ENCODE peak calls at places on chromosome 1, in nine cellular contexts. F, I, N, Y, O, Q, X, L and S are unnamed samples.

GRCh38 chr1:26408604-26409003 is 2.0 kb upstream of the LIN28A start:
- DNase-seq in L (peak), Q (no peak), X (peak), F (peak), N (no peak), O (peak), Y (peak), I (peak), S (no peak)

GRCh38 chr1:55575571-55576279 is 360.6 kb upstream of the USP24 start:
- DNase-seq in I (no peak), N (no peak), Q (no peak), Y (peak), L (peak), F (no peak), X (no peak), O (no peak), S (no peak)

GRCh38 chr1:112527266-112528010 is 18.7 kb downstream of the WNT2B start:
- DNase-seq in F (no peak), O (no peak), I (no peak), X (no peak), L (no peak), Y (no peak), N (no peak), Q (no peak), S (no peak)

GRCh38 chr1:221458430-221459156 is 283.3 kb downstream of the DUSP10 start:
- DNase-seq in I (no peak), Y (no peak), Q (no peak), L (no peak), O (no peak), N (no peak), X (no peak), F (no peak), S (no peak)

GRCh38 chr1:218739426-218739825 is 394.3 kb downstream of the TGFB2 start:
- DNase-seq in L (peak), O (peak), Y (peak), I (no peak), Q (no peak), X (no peak), N (no peak), F (no peak), S (no peak)

GRCh38 chr1:180962178-180962577 is 49.5 kb downstream of the KIAA1614 start:
- DNase-seq in Q (no peak), F (no peak), N (no peak), I (no peak), X (no peak), O (no peak), Y (no peak), L (peak), S (no peak)

GRCh38 chr1:207186503-207186902 is 82.5 kb downstream of the C4BPA start:
- DNase-seq in F (no peak), Y (no peak), L (no peak), N (no peak), X (no peak), O (no peak), Q (no peak), I (no peak), S (no peak)

GRCh38 chr1:246447501-246447900 is 59.6 kb downstream of the SMYD3 start:
- DNase-seq in X (no peak), L (no peak), Y (no peak), I (no peak), F (no peak), Q (no peak), N (no peak), O (no peak), S (no peak)

GRCh38 chr1:7379445-7379971 is 391.6 kb upstream of the VAMP3 start:
- DNase-seq in N (no peak), F (peak), Y (peak), Q (no peak), X (no peak), I (no peak), L (no peak), O (peak), S (no peak)

GRCh38 chr1:97243973-97244560 is 522.5 kb downstream of the PTBP2 start:
- DNase-seq in L (no peak), F (no peak), X (no peak), N (peak), Q (no peak), I (no peak), O (no peak), Y (no peak), S (no peak)

GRCh38 chr1:11918779-11919519 is 7.3 kb downstream of the KIAA2013 start:
- DNase-seq in X (no peak), Y (peak), I (no peak), N (no peak), L (no peak), O (no peak), F (no peak), Q (no peak), S (no peak)

GRCh38 chr1:187626056-187626455 is 797.3 kb downstream of the PLA2G4A start:
- DNase-seq in L (no peak), I (no peak), O (no peak), N (no peak), X (no peak), F (no peak), Q (no peak), Y (no peak), S (no peak)

GRCh38 chr1:41895552-41895951 is 23.2 kb downstream of the HIVEP3 start:
- DNase-seq in Y (no peak), O (no peak), N (no peak), L (no peak), Q (no peak), F (no peak), X (no peak), I (peak), S (no peak)

GRCh38 chr1:41894778-41895483 is 23.8 kb downstream of the HIVEP3 start:
- DNase-seq in X (no peak), Q (no peak), O (no peak), F (no peak), L (no peak), Y (no peak), N (no peak), I (no peak), S (no peak)

GRCh38 chr1:41900611-41901444 is 17.9 kb downstream of the HIVEP3 start:
- DNase-seq in L (peak), Y (no peak), Q (no peak), F (no peak), O (no peak), N (no peak), I (no peak), X (no peak), S (no peak)

GRCh38 chr1:41901551-41901950 is 17.2 kb downstream of the HIVEP3 start:
- DNase-seq in O (no peak), N (no peak), Q (no peak), I (no peak), F (no peak), X (no peak), L (no peak), Y (no peak), S (no peak)

DNA sequence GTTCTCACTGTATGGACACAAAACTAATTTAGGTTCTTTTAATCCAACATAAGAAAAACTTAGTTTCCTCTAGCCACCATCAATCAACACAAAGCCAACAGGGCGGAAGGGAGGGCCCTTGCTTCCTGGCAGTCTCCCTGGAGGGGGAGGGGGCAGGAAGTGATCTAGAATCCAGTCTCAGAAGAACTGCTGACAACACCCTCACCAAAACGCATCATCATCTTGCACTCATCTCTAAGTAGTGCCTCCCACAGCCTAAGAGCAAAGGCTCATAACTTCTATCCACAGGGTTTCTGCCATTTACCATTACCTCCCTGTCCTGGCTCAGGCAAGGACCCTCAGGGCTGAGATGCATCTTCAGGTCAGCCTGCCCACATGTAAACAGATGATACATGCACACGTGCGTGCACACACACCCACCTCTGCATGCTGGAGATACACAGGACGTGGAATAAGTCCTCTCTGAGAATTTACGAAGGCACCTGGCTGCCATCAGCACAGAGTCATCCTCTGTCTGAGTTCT is 20.5 kb downstream of the HIVEP3 start:
- DNase-seq in N (no peak), O (no peak), I (peak), X (no peak), Y (no peak), F (no peak), L (peak), Q (no peak), S (no peak)
- TF ChIP-seq POLR2AphosphoS5 in N (no peak), O (no peak), I (no peak), X (no peak), Y (no peak), F (no peak), L (no peak), Q (no peak), S (no peak)

GRCh38 chr1:155208656-155209372 is at the start of gene MTX1:
- DNase-seq in Q (peak), F (peak), N (no peak), Y (peak), X (peak), O (peak), I (peak), L (peak), S (peak)

GRCh38 chr1:155205969-155206593 is 1.6 kb downstream of the THBS3 start:
- DNase-seq in N (no peak), F (no peak), Q (no peak), O (no peak), I (no peak), X (peak), L (no peak), Y (no peak), S (no peak)

GRCh38 chr1:155207578-155208405 is at the start of gene THBS3:
- DNase-seq in L (no peak), I (no peak), F (no peak), Q (no peak), Y (peak), X (peak), O (no peak), N (no peak), S (no peak)

GRCh38 chr1:155208406-155208655 is 164 bp upstream of the MTX1 start:
- DNase-seq in I (no peak), Q (no peak), Y (no peak), O (no peak), F (no peak), X (no peak), L (no peak), N (no peak), S (no peak)

GRCh38 chr1:155206891-155207577 is 663 bp downstream of the THBS3 start:
- DNase-seq in I (peak), F (peak), O (peak), X (peak), L (peak), Y (peak), Q (peak), N (no peak), S (peak)
- TF ChIP-seq POLR2A in I (no peak), F (no peak), O (no peak), X (no peak), L (no peak), Y (no peak), Q (no peak), N (no peak), S (no peak)

GRCh38 chr1:242129103-242129502 is 130.2 kb upstream of the MAP1LC3C start:
- DNase-seq in O (no peak), Q (no peak), N (peak), L (no peak), I (peak), F (no peak), Y (no peak), X (no peak), S (no peak)
- TF ChIP-seq POLR2AphosphoS5 in O (no peak), Q (no peak), N (no peak), L (no peak), I (no peak), F (no peak), Y (no peak), X (no peak), S (no peak)

GRCh38 chr1:88730132-88730675 is 46.1 kb downstream of the PKN2 start:
- DNase-seq in N (no peak), O (no peak), L (no peak), Y (no peak), X (no peak), Q (no peak), F (no peak), I (no peak), S (no peak)

GRCh38 chr1:88727205-88727604 is 43.1 kb downstream of the PKN2 start:
- DNase-seq in Q (no peak), X (no peak), I (no peak), N (no peak), O (no peak), Y (no peak), L (no peak), F (no peak), S (no peak)

GRCh38 chr1:88731475-88731874 is 47.4 kb downstream of the PKN2 start:
- DNase-seq in Y (peak), X (no peak), Q (no peak), F (no peak), I (peak), O (no peak), L (peak), N (no peak), S (no peak)

GRCh38 chr1:88730995-88731394 is 46.9 kb downstream of the PKN2 start:
- DNase-seq in Q (no peak), L (no peak), I (no peak), N (no peak), O (no peak), X (no peak), Y (no peak), F (no peak), S (no peak)

DNA sequence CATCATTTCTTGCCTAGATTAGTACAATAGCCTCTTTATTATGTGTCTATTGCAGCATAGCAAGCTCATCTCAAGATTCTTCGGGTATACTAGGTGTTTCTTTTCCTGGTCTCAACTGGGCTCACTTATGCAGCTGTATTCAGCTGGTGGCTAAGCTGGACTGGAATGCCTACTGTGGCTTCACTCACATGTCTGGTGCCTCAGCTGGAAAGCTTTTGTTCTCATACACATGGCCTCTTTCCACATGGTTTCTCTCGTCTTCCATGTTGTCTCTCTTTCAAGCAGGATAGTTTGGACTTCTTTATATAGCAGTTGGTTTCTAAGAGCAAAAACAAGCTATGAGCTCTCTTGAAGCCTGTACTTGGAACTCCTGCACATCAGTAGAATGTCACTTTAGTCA is 45.2 kb downstream of the PKN2 start:
- DNase-seq in O (no peak), I (no peak), L (no peak), Y (no peak), Q (no peak), F (no peak), N (no peak), X (no peak), S (no peak)
- TF ChIP-seq POLR2A in O (no peak), I (no peak), L (no peak), Y (no peak), Q (no peak), F (no peak), N (no peak), X (no peak), S (no peak)

GRCh38 chr1:203463469-203464062 is 12.0 kb upstream of the PRELP start:
- DNase-seq in X (no peak), N (no peak), Q (no peak), O (no peak), L (no peak), F (no peak), Y (no peak), I (no peak), S (no peak)
- TF ChIP-seq POLR2AphosphoS5 in X (no peak), N (no peak), Q (no peak), O (no peak), L (no peak), F (no peak), Y (no peak), I (no peak), S (no peak)

DNA sequence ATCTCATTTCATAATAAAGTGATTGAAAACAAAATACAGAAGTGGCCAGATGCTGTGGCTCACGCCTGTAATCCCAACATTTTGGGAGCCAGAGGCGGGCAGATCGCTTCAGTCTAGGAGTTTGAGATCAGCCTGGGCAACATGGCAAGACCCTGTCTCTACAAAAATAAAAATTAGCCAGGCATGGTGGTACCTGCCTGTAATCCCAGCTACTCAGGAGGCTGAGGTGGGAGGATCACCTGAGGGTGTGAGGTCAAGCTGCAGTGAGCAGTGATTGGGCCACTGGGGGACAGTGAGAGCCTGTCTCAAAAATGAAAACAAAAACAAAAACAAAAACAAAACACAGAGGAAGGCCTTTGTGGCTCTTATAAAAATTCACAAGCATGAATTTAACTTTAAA is 38.6 kb downstream of the TRIM33 start:
- DNase-seq in Y (no peak), O (no peak), N (no peak), I (no peak), L (no peak), Q (no peak), X (no peak), F (no peak), S (no peak)
- TF ChIP-seq POLR2A in Y (no peak), O (no peak), N (no peak), I (no peak), L (no peak), Q (no peak), X (no peak), F (no peak), S (no peak)